ENCODE peak calls at places on chromosomes 6 and 20, in six cellular contexts. U, T, S, M, B and N are unnamed samples.

GRCh38 chr6:107894821-107895396 is 63.1 kb downstream of the SEC63 start:
- DNase-seq in U (peak), T (no peak), S (no peak), M (no peak), B (no peak), N (no peak)

GRCh38 chr6:169397684-169398083 is 144.0 kb upstream of the THBS2 start:
- DNase-seq in U (no peak), T (no peak), S (no peak), M (no peak), B (no peak), N (no peak)

GRCh38 chr6:52317841-52318581 is 33.5 kb upstream of the MCM3 start:
- DNase-seq in U (no peak), T (no peak), S (no peak), M (no peak), B (peak), N (peak)

GRCh38 chr20:23205221-23205620 is 119.1 kb upstream of the CD93 start:
- DNase-seq in U (no peak), T (peak), S (no peak), M (peak), B (no peak), N (no peak)

GRCh38 chr6:39263299-39264037 is 34.2 kb upstream of the KCNK5 start:
- DNase-seq in U (no peak), T (no peak), S (no peak), M (no peak), B (no peak), N (no peak)

GRCh38 chr6:123830110-123830509 is 26.4 kb downstream of the NKAIN2 start:
- DNase-seq in U (no peak), T (peak), S (no peak), M (no peak), B (no peak), N (no peak)

GRCh38 chr6:162770955-162771354 is 43.2 kb downstream of the PACRG start:
- DNase-seq in U (no peak), T (no peak), S (no peak), M (no peak), B (no peak), N (no peak)

GRCh38 chr6:89079611-89080213 is 839 bp upstream of the PNRC1 start:
- DNase-seq in U (no peak), T (peak), S (peak), M (no peak), B (peak), N (peak)

GRCh38 chr20:63273635-63274380 is 1.2 kb downstream of the ARFGAP1 start:
- DNase-seq in U (no peak), T (peak), S (no peak), M (no peak), B (peak), N (no peak)

GRCh38 chr6:116371384-116372209 is 850 bp downstream of the DSE start:
- DNase-seq in U (peak), T (peak), S (peak), M (peak), B (peak), N (peak)

GRCh38 chr20:2873747-2874041 is 413 bp downstream of the PTPRA start:
- DNase-seq in U (peak), T (peak), S (peak), M (peak), B (peak), N (peak)

GRCh38 chr20:3710027-3710426 is 2.4 kb downstream of the SIGLEC1 start:
- DNase-seq in U (no peak), T (no peak), S (no peak), M (peak), B (no peak), N (no peak)

GRCh38 chr6:157240960-157241311 is 82.4 kb downstream of the TMEM242 start:
- DNase-seq in U (no peak), T (no peak), S (no peak), M (no peak), B (no peak), N (no peak)

GRCh38 chr20:44495257-44495656 is 19.6 kb downstream of the TTPAL start:
- DNase-seq in U (no peak), T (no peak), S (no peak), M (no peak), B (peak), N (no peak)

GRCh38 chr6:133894369-133894768 is 5.5 kb downstream of the TCF21 start:
- DNase-seq in U (no peak), T (no peak), S (no peak), M (no peak), B (no peak), N (no peak)

GRCh38 chr6:75748743-75749538 is at the start of gene MYO6:
- DNase-seq in U (peak), T (peak), S (peak), M (peak), B (peak), N (peak)

GRCh38 chr6:47073125-47074110 is 31.3 kb upstream of the ADGRF1 start:
- DNase-seq in U (no peak), T (no peak), S (no peak), M (no peak), B (no peak), N (peak)

GRCh38 chr20:9884666-9885065 is 45.8 kb upstream of the PAK5 start:
- DNase-seq in U (no peak), T (no peak), S (no peak), M (no peak), B (no peak), N (no peak)
- TF ChIP-seq CTCF in U (no peak), T (no peak), S (no peak), M (peak), B (no peak), N (no peak)

DNA sequence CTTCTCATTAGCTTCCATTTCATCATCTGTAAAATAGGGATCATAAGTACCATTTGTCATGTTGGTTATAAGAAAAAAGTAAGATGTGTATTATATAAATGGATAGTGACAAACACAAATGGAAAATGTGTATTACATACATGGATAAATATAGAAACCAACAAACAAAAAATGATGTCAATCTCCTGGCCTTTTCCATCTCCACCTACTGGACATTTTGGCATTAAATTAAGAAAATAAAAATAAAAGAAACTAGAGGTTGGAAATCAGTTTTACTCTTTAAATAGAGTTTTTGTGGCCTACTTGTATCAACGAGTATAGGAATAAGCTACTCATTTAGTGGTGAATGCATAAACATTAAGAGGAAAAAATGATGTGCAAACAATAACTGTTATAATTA is 67.5 kb upstream of the THEMIS start:
- DNase-seq in U (no peak), T (no peak), S (no peak), M (no peak), B (no peak), N (no peak)
- TF ChIP-seq CTCF in U (no peak), T (no peak), S (no peak), M (no peak), B (peak), N (no peak)

GRCh38 chr6:43951063-43951755 is 176.0 kb downstream of the MRPL14 start:
- DNase-seq in U (peak), T (peak), S (peak), M (peak), B (peak), N (no peak)

GRCh38 chr6:43951756-43952675 is 175.2 kb downstream of the MRPL14 start:
- DNase-seq in U (no peak), T (no peak), S (peak), M (peak), B (no peak), N (no peak)

GRCh38 chr6:43953794-43954310 is 173.4 kb downstream of the MRPL14 start:
- DNase-seq in U (peak), T (peak), S (peak), M (peak), B (peak), N (no peak)

GRCh38 chr6:43953256-43953655 is 174.0 kb downstream of the MRPL14 start:
- DNase-seq in U (no peak), T (no peak), S (no peak), M (no peak), B (no peak), N (no peak)

DNA sequence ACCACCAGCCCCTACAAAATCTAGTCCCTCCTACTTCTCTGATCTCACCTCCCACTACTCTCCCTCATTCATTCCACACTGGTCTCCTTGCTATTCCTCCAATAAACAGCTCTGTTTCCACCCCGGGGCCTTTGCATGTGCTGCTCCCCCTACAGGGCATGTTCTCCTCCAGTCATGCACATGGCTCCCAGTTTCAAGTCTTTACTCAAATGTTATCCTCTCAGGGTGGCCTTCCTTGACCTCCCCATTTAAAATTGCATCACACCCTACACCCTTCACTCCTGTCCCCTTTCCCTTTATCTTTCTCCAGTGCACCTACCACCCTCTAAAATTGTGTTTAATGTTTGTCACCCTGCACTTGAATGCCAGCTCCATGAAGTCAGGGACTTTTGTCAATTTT is 174.5 kb downstream of the MRPL14 start:
- DNase-seq in U (peak), T (no peak), S (peak), M (peak), B (no peak), N (no peak)
- TF ChIP-seq CTCF in U (peak), T (peak), S (no peak), M (peak), B (peak), N (peak)

DNA sequence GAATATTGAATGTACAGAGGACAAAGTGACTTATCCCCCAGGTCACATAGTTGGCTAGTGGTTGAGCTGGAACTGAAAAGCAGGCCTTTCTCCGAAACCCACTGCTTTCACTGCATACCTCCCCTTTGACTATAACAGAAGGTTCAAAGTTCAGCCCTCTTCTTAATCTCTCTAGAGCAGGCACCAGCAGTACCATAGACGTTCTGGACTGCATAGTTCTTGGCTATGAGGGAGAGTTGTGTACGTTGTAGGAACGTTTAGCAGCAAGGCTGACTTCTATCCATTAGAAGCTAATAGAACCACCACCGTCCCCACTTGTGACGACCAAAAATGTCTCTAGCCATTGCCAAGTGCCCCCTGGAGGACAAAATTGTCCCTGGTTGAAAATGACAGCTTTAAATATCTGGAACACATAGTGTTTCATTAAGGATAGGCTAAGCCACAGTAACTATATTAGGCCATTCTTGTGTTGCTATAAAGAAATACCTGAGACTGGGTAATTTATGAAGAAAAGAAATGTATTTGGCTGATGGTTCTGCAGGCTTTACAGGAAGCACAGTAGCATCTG is 123.8 kb upstream of the MTHFD1L start:
- DNase-seq in U (no peak), T (peak), S (no peak), M (no peak), B (peak), N (peak)
- TF ChIP-seq CTCF in U (no peak), T (peak), S (no peak), M (peak), B (peak), N (peak)

DNA sequence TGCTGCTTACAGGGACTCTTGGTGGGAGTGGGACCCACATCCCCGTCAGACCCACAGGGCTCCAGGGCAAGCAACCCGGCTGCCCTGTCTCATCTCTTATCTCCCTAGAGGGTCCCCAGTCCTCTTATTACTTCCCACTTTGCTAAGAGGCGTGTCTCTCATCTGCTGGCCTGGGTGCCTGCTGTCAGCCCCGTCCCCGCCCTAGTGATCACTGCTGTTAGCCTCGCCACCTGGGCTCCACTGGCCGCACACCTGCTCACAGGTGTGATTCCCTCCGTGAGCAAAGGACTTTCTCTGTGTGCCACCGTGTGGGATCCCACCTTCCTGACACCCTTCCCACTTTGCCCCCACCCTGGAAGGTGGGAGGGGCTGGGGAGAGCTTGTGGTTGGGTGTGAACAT is 57.6 kb downstream of the TCP11 start:
- DNase-seq in U (no peak), T (no peak), S (no peak), M (no peak), B (no peak), N (no peak)
- TF ChIP-seq CTCF in U (no peak), T (no peak), S (no peak), M (no peak), B (no peak), N (no peak)

GRCh38 chr6:131917763-131918649 is 33.2 kb downstream of the CCN2 start:
- DNase-seq in U (no peak), T (no peak), S (no peak), M (no peak), B (no peak), N (no peak)

GRCh38 chr6:131920656-131921055 is 30.5 kb downstream of the CCN2 start:
- DNase-seq in U (no peak), T (no peak), S (no peak), M (no peak), B (no peak), N (no peak)

GRCh38 chr6:131918650-131919355 is 32.4 kb downstream of the CCN2 start:
- DNase-seq in U (no peak), T (no peak), S (no peak), M (peak), B (no peak), N (no peak)

GRCh38 chr6:131924881-131925474 is 26.2 kb downstream of the CCN2 start:
- DNase-seq in U (no peak), T (peak), S (no peak), M (no peak), B (peak), N (peak)

GRCh38 chr6:131923356-131923755 is 27.8 kb downstream of the CCN2 start:
- DNase-seq in U (peak), T (peak), S (peak), M (peak), B (peak), N (peak)
- TF ChIP-seq CTCF in U (peak), T (peak), S (peak), M (peak), B (peak), N (peak)

GRCh38 chr20:9215539-9215938 is 146.7 kb downstream of the PLCB4 start:
- DNase-seq in U (no peak), T (peak), S (no peak), M (no peak), B (no peak), N (no peak)
- TF ChIP-seq CTCF in U (no peak), T (peak), S (no peak), M (peak), B (peak), N (peak)